ENCODE peak calls at places on chromosomes 16 and 17, in five cellular contexts. F, B, M, Y and Q are unnamed samples.

GRCh38 chr16:54374136-54374535 is 87.5 kb upstream of the IRX3 start:
- DNase-seq in F (no peak), B (no peak), M (no peak), Y (no peak), Q (no peak)

GRCh38 chr17:44914148-44914547 is 1.2 kb downstream of the GFAP start:
- DNase-seq in F (no peak), B (no peak), M (no peak), Y (no peak), Q (no peak)

GRCh38 chr16:11032000-11032921 is 87.9 kb downstream of the CLEC16A start:
- DNase-seq in F (no peak), B (no peak), M (no peak), Y (no peak), Q (no peak)

GRCh38 chr16:1497014-1497598 is 3.9 kb downstream of the TELO2 start:
- DNase-seq in F (no peak), B (no peak), M (no peak), Y (no peak), Q (no peak)

GRCh38 chr16:70605284-70605659 is 41.1 kb upstream of the IL34 start:
- DNase-seq in F (no peak), B (no peak), M (no peak), Y (no peak), Q (no peak)

GRCh38 chr17:27554152-27554551 is 76.8 kb upstream of the LGALS9 start:
- DNase-seq in F (no peak), B (no peak), M (no peak), Y (no peak), Q (no peak)

GRCh38 chr16:61323456-61323855 is 712.8 kb downstream of the CDH8 start:
- DNase-seq in F (no peak), B (no peak), M (no peak), Y (no peak), Q (no peak)

GRCh38 chr17:69945698-69946185 is 129.3 kb upstream of the KCNJ16 start:
- DNase-seq in F (no peak), B (no peak), M (no peak), Y (no peak), Q (no peak)

GRCh38 chr16:72162105-72162680 is 9.8 kb downstream of the PMFBP1 start:
- DNase-seq in F (no peak), B (no peak), M (no peak), Y (no peak), Q (no peak)

GRCh38 chr17:13601317-13601775 is 383 bp downstream of the HS3ST3A1 start:
- DNase-seq in F (peak), B (no peak), M (no peak), Y (no peak), Q (peak)

GRCh38 chr16:82755570-82756282 is 129.0 kb downstream of the CDH13 start:
- DNase-seq in F (no peak), B (no peak), M (no peak), Y (no peak), Q (no peak)

GRCh38 chr16:83706394-83706793 is 101.4 kb upstream of the HSBP1 start:
- DNase-seq in F (no peak), B (no peak), M (no peak), Y (no peak), Q (no peak)

GRCh38 chr16:35533683-35534082 is 2074.3 kb downstream of the TP53TG3F start:
- DNase-seq in F (no peak), B (no peak), M (no peak), Y (no peak), Q (no peak)

GRCh38 chr17:38663125-38663751 is 11.5 kb downstream of the EPOP start:
- DNase-seq in F (peak), B (no peak), M (peak), Y (peak), Q (no peak)

GRCh38 chr17:40726919-40727318 is 23.4 kb upstream of the KRT24 start:
- DNase-seq in F (no peak), B (no peak), M (no peak), Y (no peak), Q (no peak)

GRCh38 chr16:31569360-31569717 is 41.6 kb downstream of the AHSP start:
- DNase-seq in F (peak), B (no peak), M (no peak), Y (no peak), Q (no peak)

GRCh38 chr17:79949646-79950292 is 85.9 kb downstream of the TBC1D16 start:
- DNase-seq in F (no peak), B (no peak), M (no peak), Y (peak), Q (peak)

GRCh38 chr16:1078579-1079021 is 6.1 kb downstream of the SSTR5 start:
- DNase-seq in F (no peak), B (no peak), M (no peak), Y (peak), Q (no peak)

GRCh38 chr16:68147438-68147837 is 62.3 kb downstream of the NFATC3 start:
- DNase-seq in F (no peak), B (no peak), M (no peak), Y (no peak), Q (no peak)

GRCh38 chr16:59527206-59527997 is 793.3 kb upstream of the GOT2 start:
- DNase-seq in F (no peak), B (no peak), M (no peak), Y (no peak), Q (no peak)

GRCh38 chr17:82489117-82489516 is 30.4 kb upstream of the FOXK2 start:
- DNase-seq in F (no peak), B (no peak), M (no peak), Y (no peak), Q (no peak)

GRCh38 chr17:32240745-32241144 is 24.9 kb upstream of the RHBDL3 start:
- DNase-seq in F (no peak), B (no peak), M (no peak), Y (no peak), Q (no peak)

GRCh38 chr16:74052006-74052405 is 244.6 kb upstream of the PSMD7 start:
- DNase-seq in F (no peak), B (no peak), M (no peak), Y (no peak), Q (no peak)